ENCODE peak calls at places on chromosomes 7 and 10, in four cellular contexts. W is cardiac fibroblast, N is Peyer's patch, A is C1 segment of cervical spinal cord. Q is an unnamed sample.
A peak's percentile ranks its signal among the peaks of the same experiment; 100 is the strongest.

GRCh38 chr10:99395750-99396445 is 34.5 kb downstream of the GOT1 start:
- DNase-seq in A (peak; percentile 23), W (peak; percentile 78), N (no peak), Q (peak; percentile 44)

GRCh38 chr7:32094516-32094915 is 24.3 kb upstream of the PDE1C start:
- DNase-seq in N (no peak), W (no peak), A (no peak), Q (no peak)

GRCh38 chr7:67738958-67739357 is 742.3 kb downstream of the TYW1 start:
- DNase-seq in A (no peak), W (peak; percentile 24), N (no peak), Q (peak; percentile 1)

GRCh38 chr10:52280051-52280450 is 34.0 kb upstream of the DKK1 start:
- DNase-seq in N (no peak), W (peak; percentile 51), A (no peak), Q (peak; percentile 51)

GRCh38 chr10:80161321-80162084 is 29.0 kb downstream of the PLAC9 start:
- DNase-seq in N (no peak), W (peak; percentile 26), A (no peak), Q (no peak)

GRCh38 chr10:48811461-48811860 is 126.8 kb downstream of the WDFY4 start:
- DNase-seq in A (no peak), N (no peak), W (peak; percentile 5), Q (no peak)

GRCh38 chr7:45897042-45897690 is 8.9 kb downstream of the IGFBP1 start:
- DNase-seq in N (no peak), A (no peak), W (peak; percentile 90), Q (peak; percentile 89)

GRCh38 chr10:70974351-70974901 is 86.1 kb upstream of the PCBD1 start:
- DNase-seq in W (peak; percentile 16), A (no peak), N (no peak), Q (peak; percentile 13)

GRCh38 chr7:92043637-92044036 is 90.6 kb downstream of the CYP51A1 start:
- DNase-seq in N (no peak), A (no peak), W (no peak), Q (no peak)

Q was measured in fibroblast of the aortic adventitia.